ENCODE peak calls at places on chromosomes 12 and 14, in seven cellular contexts. Q is PC-3, R is suprapubic skin, Y is mucosa of descending colon, P is ovary, W is neural progenitor cell, A is dorsolateral prefrontal cortex. D is an unnamed sample.

GRCh38 chr14:42927313-42927712 is 1320.6 kb downstream of the LRFN5 start:
- DNase-seq in Q (peak), R (no peak), Y (no peak), P (no peak), W (no peak), A (no peak), D (no peak)

GRCh38 chr12:31896514-31897039 is 62.6 kb upstream of the RESF1 start:
- DNase-seq in Q (no peak), R (no peak), Y (no peak), P (peak), W (no peak), A (no peak), D (peak)

GRCh38 chr12:18696971-18697602 is 40.7 kb downstream of the PLCZ1 start:
- DNase-seq in Q (peak), R (no peak), Y (no peak), P (no peak), W (no peak), A (no peak), D (peak)

GRCh38 chr12:79055926-79056674 is 191.5 kb downstream of the SYT1 start:
- DNase-seq in Q (peak), R (no peak), Y (no peak), P (no peak), W (no peak), A (no peak), D (peak)

GRCh38 chr12:115872919-115873357 is 404.6 kb downstream of the MED13L start:
- DNase-seq in Q (peak), R (peak), Y (peak), P (no peak), W (no peak), A (no peak), D (peak)

GRCh38 chr12:109389146-109389545 is 41.4 kb downstream of the MYO1H start:
- DNase-seq in Q (no peak), R (no peak), Y (no peak), P (no peak), W (no peak), A (no peak), D (no peak)

GRCh38 chr12:2356601-2357125 is 303.9 kb downstream of the CACNA1C start:
- DNase-seq in Q (no peak), R (no peak), Y (no peak), P (no peak), W (no peak), A (no peak), D (no peak)

GRCh38 chr12:1829306-1829900 is 9.0 kb downstream of the LRTM2 start:
- DNase-seq in Q (no peak), R (no peak), Y (no peak), P (no peak), W (no peak), A (no peak), D (no peak)

GRCh38 chr14:100668352-100668751 is 58.3 kb upstream of the DLK1 start:
- DNase-seq in Q (no peak), R (no peak), Y (no peak), P (no peak), W (no peak), A (no peak), D (no peak)

GRCh38 chr14:43983721-43984120 is 523.4 kb downstream of the FSCB start:
- DNase-seq in Q (no peak), R (no peak), Y (no peak), P (no peak), W (no peak), A (no peak), D (no peak)

GRCh38 chr12:47867496-47867941 is 37.3 kb downstream of the VDR start:
- DNase-seq in Q (peak), R (no peak), Y (no peak), P (no peak), W (no peak), A (no peak), D (peak)

GRCh38 chr14:68744613-68745012 is 48.3 kb downstream of the ZFP36L1 start:
- DNase-seq in Q (no peak), R (peak), Y (no peak), P (no peak), W (no peak), A (no peak), D (no peak)

GRCh38 chr14:62739647-62740046 is 305.6 kb downstream of the KCNH5 start:
- DNase-seq in Q (no peak), R (no peak), Y (no peak), P (no peak), W (no peak), A (no peak), D (no peak)

GRCh38 chr12:51925400-51926063 is 18.2 kb downstream of the ACVRL1 start:
- DNase-seq in Q (no peak), R (peak), Y (no peak), P (no peak), W (no peak), A (no peak), D (no peak)

GRCh38 chr12:28500373-28501024 is 310.2 kb downstream of the CCDC91 start:
- DNase-seq in Q (peak), R (no peak), Y (no peak), P (no peak), W (no peak), A (no peak), D (no peak)

GRCh38 chr14:92922155-92922735 is 705 bp upstream of the CHGA start:
- DNase-seq in Q (no peak), R (no peak), Y (no peak), P (no peak), W (no peak), A (no peak), D (no peak)

GRCh38 chr14:105092124-105092911 is 27.1 kb upstream of the GPR132 start:
- DNase-seq in Q (peak), R (peak), Y (peak), P (peak), W (peak), A (peak), D (peak)

GRCh38 chr12:89884917-89885316 is 176.3 kb upstream of the ATP2B1 start:
- DNase-seq in Q (no peak), R (no peak), Y (no peak), P (no peak), W (peak), A (no peak), D (no peak)

GRCh38 chr12:15526033-15526432 is 203.7 kb downstream of the PTPRO start:
- DNase-seq in Q (no peak), R (no peak), Y (no peak), P (no peak), W (no peak), A (no peak), D (peak)

GRCh38 chr12:49293056-49293956 is 1.6 kb upstream of the PRPH start:
- DNase-seq in Q (no peak), R (peak), Y (no peak), P (no peak), W (peak), A (no peak), D (no peak)

GRCh38 chr12:2395352-2395977 is 342.7 kb downstream of the CACNA1C start:
- DNase-seq in Q (peak), R (no peak), Y (peak), P (no peak), W (peak), A (no peak), D (no peak)

GRCh38 chr12:82874935-82875334 is 188.2 kb downstream of the TMTC2 start:
- DNase-seq in Q (peak), R (no peak), Y (no peak), P (no peak), W (no peak), A (no peak), D (peak)

GRCh38 chr12:119804011-119804641 is 73.0 kb downstream of the CIT start:
- DNase-seq in Q (peak), R (peak), Y (no peak), P (no peak), W (peak), A (peak), D (peak)

GRCh38 chr12:113359133-113359938 is 949 bp downstream of the PLBD2 start:
- DNase-seq in Q (peak), R (peak), Y (peak), P (peak), W (no peak), A (peak), D (no peak)

GRCh38 chr14:31884238-31884637 is 192.9 kb upstream of the ARHGAP5 start:
- DNase-seq in Q (no peak), R (no peak), Y (no peak), P (no peak), W (no peak), A (no peak), D (no peak)

DNA sequence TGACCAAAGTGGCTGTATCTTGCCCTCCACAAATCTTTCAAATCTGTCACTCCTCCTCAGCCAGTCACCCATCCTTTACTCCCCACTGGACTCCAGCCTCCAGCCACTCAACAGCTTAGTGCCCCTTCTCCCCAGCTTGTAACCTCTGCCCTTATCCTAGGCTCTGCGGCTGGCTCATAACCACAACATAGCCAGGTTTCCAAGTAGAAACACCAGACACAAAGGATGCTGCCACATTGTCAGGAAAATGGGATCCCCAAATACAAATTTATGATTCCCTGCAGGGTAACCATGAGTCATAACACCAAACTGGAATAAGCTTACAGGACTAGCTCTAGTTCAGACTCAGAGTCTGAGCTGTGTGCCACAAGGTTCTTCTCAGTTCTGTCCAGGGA is 15.1 kb downstream of the OXA1L start:
- DNase-seq in Q (peak), R (no peak), Y (no peak), P (no peak), W (no peak), A (no peak), D (peak)
- H3K4me3 ChIP-seq in Q (no peak), R (no peak), Y (no peak), P (no peak), W (no peak), A (no peak), D (no peak)

DNA sequence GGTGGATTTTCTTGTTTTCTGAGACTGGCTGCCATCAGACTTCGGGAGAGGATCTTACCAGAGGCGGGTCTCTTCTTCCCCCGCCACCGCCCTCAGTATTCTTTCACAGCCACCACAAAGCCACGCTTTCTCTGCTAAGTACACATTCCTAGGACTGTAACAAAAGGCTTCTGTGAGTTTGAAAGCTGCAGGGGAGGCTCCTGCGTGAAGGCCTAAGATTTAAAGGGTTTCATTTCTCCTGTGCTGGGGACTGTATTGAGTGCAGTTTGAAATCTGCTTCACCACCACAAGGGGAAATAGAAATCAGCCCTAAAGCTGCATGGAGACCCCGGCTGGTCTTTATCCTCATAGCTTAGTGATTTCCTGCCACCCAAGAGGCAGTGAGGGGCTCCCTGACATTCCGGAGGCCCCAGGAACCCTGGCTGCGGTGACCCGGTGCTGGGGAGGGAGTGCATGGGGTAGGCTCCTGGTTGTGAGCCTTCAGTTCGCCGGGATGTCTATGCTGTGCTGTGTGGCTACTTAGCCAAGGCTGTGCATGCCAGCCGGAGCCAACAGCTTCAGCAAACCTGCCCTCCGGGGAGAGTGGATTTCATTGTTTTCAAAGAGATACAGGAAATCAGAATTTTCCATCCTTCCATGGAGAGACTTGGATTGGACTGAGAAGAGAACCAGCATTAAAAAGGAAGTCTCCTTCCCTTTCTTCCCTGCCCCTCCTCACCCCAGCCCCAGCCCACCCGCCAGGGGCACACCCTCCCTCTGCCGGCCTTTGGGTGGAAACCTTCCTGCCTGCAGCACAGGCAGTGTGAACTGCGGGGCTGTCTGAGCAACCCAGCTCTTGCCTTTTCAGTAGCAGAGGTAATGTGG is 163.3 kb downstream of the ETV6 start:
- DNase-seq in Q (no peak), R (no peak), Y (peak), P (no peak), W (peak), A (no peak), D (peak)
- TF ChIP-seq CTCF in Q (no peak), R (no peak), Y (no peak), P (no peak), W (peak), A (no peak), D (no peak)

GRCh38 chr14:88321692-88322504 is 1.2 kb downstream of the KCNK10 start:
- DNase-seq in Q (no peak), R (no peak), Y (no peak), P (no peak), W (peak), A (peak), D (no peak)

GRCh38 chr14:88325883-88326282 is 2.8 kb upstream of the KCNK10 start:
- DNase-seq in Q (no peak), R (no peak), Y (no peak), P (no peak), W (no peak), A (no peak), D (no peak)

GRCh38 chr14:88322505-88323085 is 474 bp downstream of the KCNK10 start:
- DNase-seq in Q (no peak), R (no peak), Y (no peak), P (no peak), W (peak), A (peak), D (no peak)

GRCh38 chr14:88323086-88323519 is at the start of gene KCNK10:
- DNase-seq in Q (no peak), R (no peak), Y (no peak), P (no peak), W (peak), A (peak), D (peak)

GRCh38 chr14:88323520-88324199 is 591 bp upstream of the KCNK10 start:
- DNase-seq in Q (no peak), R (no peak), Y (peak), P (no peak), W (peak), A (peak), D (peak)
- H3K4me3 ChIP-seq in Q (peak), R (peak), Y (no peak), P (no peak), W (peak), A (peak), D (no peak)

DNA sequence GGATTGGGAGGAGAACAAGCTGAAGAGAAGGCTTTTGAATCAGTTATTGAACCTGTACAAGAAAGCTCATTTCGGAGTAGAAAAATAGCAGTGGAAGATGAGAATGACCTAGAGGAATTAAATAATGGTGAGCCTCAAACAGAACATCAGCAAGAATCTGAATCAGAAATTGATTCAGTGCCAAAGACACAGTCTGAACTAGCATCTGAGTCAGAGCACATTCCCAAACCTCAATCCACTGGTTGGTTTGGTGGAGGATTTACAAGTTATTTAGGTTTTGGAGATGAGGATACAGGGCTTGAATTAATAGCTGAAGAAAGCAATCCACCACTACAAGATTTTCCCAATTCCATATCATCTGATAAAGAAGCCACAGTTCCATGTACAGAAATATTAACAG is 13.5 kb downstream of the MIA2 start:
- DNase-seq in Q (peak), R (no peak), Y (no peak), P (no peak), W (no peak), A (no peak), D (peak)
- TF ChIP-seq CTCF in Q (no peak), R (no peak), Y (no peak), P (no peak), W (no peak), A (no peak), D (no peak)

GRCh38 chr12:57090456-57090855 is 1.5 kb downstream of the NAB2 start:
- DNase-seq in Q (no peak), R (no peak), Y (no peak), P (no peak), W (no peak), A (no peak), D (no peak)
- H3K4me3 ChIP-seq in Q (peak), R (peak), Y (no peak), P (peak), W (peak), A (peak), D (peak)

D was measured in epithelial cell of esophagus.